ENCODE peak calls at places on chromosome 17, in six cellular contexts. G is IMR-90, P is H1, B is H9, F is mesenchymal stem cell, J is trophoblast cell. M is an unnamed sample.

GRCh38 chr17:30570191-30570590 is 93.0 kb downstream of the GOSR1 start:
- DNase-seq in F (no peak), G (no peak), B (no peak), J (no peak), P (no peak), M (no peak)

GRCh38 chr17:43014020-43014615 is 7.5 kb downstream of the IFI35 start:
- DNase-seq in J (no peak), F (no peak), B (no peak), P (no peak), G (no peak), M (no peak)

GRCh38 chr17:57276621-57277020 is 20.3 kb downstream of the MSI2 start:
- DNase-seq in B (no peak), F (no peak), P (no peak), J (no peak), G (no peak), M (no peak)

GRCh38 chr17:7435676-7436555 is 681 bp downstream of the TMEM102 start:
- DNase-seq in F (peak; percentile 48), P (no peak), J (peak; percentile 35), B (peak; percentile 91), G (no peak), M (peak; percentile 31)

GRCh38 chr17:49576906-49577650 is 1.4 kb downstream of the NXPH3 start:
- DNase-seq in B (peak; percentile 45), F (no peak), P (no peak), G (no peak), J (no peak), M (no peak)

GRCh38 chr17:63282455-63282854 is 163.7 kb downstream of the CYB561 start:
- DNase-seq in F (no peak), P (no peak), B (no peak), G (no peak), J (no peak), M (no peak)

GRCh38 chr17:38428643-38429371 is 543 bp downstream of the ARHGAP23 start:
- DNase-seq in B (peak; percentile 63), P (no peak), G (peak; percentile 46), J (no peak), F (peak; percentile 74), M (no peak)

GRCh38 chr17:61411944-61412859 is 12.6 kb downstream of the TBX2 start:
- DNase-seq in B (peak; percentile 89), J (peak; percentile 64), F (peak; percentile 88), P (no peak), G (peak; percentile 75), M (peak; percentile 82)

GRCh38 chr17:36598951-36599401 is 2.4 kb upstream of the MRM1 start:
- DNase-seq in P (no peak), B (no peak), J (no peak), G (no peak), F (no peak), M (no peak)

GRCh38 chr17:63196772-63197335 is 230.8 kb downstream of the TANC2 start:
- DNase-seq in G (no peak), B (no peak), J (no peak), P (no peak), F (no peak), M (no peak)

GRCh38 chr17:6862822-6863221 is 31.3 kb upstream of the TEKT1 start:
- DNase-seq in P (no peak), J (no peak), G (no peak), F (no peak), B (no peak), M (no peak)

GRCh38 chr17:55451203-55451641 is 29.6 kb upstream of the MMD start:
- DNase-seq in G (peak; percentile 69), J (no peak), P (no peak), F (peak; percentile 92), B (no peak), M (no peak)

GRCh38 chr17:74759941-74760340 is 11.5 kb downstream of the NHERF1 start:
- DNase-seq in J (no peak), F (no peak), G (no peak), B (no peak), P (no peak), M (no peak)

GRCh38 chr17:59785091-59785799 is 77.8 kb downstream of the VMP1 start:
- DNase-seq in F (no peak), B (no peak), G (no peak), P (no peak), J (no peak), M (no peak)

GRCh38 chr17:62649570-62649969 is 22.1 kb downstream of the MRC2 start:
- DNase-seq in J (no peak), G (no peak), P (no peak), B (no peak), F (no peak), M (no peak)

GRCh38 chr17:56681561-56682266 is 88.2 kb downstream of the NOG start:
- DNase-seq in G (peak; percentile 98), P (no peak), F (peak; percentile 93), B (no peak), J (peak; percentile 27), M (no peak)

GRCh38 chr17:82320956-82321927 is 3.8 kb upstream of the CD7 start:
- DNase-seq in B (peak; percentile 75), J (no peak), G (no peak), F (peak; percentile 26), P (no peak), M (no peak)

GRCh38 chr17:14310584-14310983 is 9.7 kb downstream of the HS3ST3B1 start:
- DNase-seq in G (no peak), B (peak; percentile 50), F (no peak), P (no peak), J (no peak), M (no peak)

GRCh38 chr17:60641810-60642220 is 35.8 kb upstream of the BCAS3 start:
- DNase-seq in B (peak; percentile 79), P (peak; percentile 15), F (peak; percentile 91), J (peak; percentile 54), G (peak; percentile 85), M (peak; percentile 20)

GRCh38 chr17:63140255-63140654 is 174.2 kb downstream of the TANC2 start:
- DNase-seq in B (no peak), J (no peak), G (peak; percentile 58), P (no peak), F (peak; percentile 66), M (no peak)

GRCh38 chr17:20908373-20909273 is 134.2 kb downstream of the USP22 start:
- DNase-seq in P (peak; percentile 82), G (peak; percentile 53), B (peak; percentile 98), F (peak; percentile 83), J (peak; percentile 70), M (peak; percentile 81)

GRCh38 chr17:64507418-64507766 is 615 bp downstream of the CEP95 start:
- DNase-seq in P (no peak), G (peak; percentile 68), J (no peak), F (peak; percentile 90), B (peak; percentile 35), M (peak; percentile 71)

GRCh38 chr17:77869665-77870132 is 88.8 kb upstream of the TNRC6C start:
- DNase-seq in F (no peak), J (peak; percentile 10), P (no peak), B (no peak), G (no peak), M (no peak)

GRCh38 chr17:63498621-63499195 is 21.8 kb downstream of the ACE start:
- DNase-seq in F (peak; percentile 89), B (no peak), J (no peak), P (no peak), G (peak; percentile 92), M (no peak)

GRCh38 chr17:45904886-45905285 is 10.5 kb downstream of the MAPT start:
- DNase-seq in P (no peak), B (no peak), G (no peak), J (no peak), F (no peak), M (no peak)

GRCh38 chr17:50953518-50953830 is 87.3 kb upstream of the TOB1 start:
- DNase-seq in G (no peak), P (no peak), B (no peak), F (no peak), J (no peak), M (no peak)

GRCh38 chr17:14281530-14281929 is 19.4 kb upstream of the HS3ST3B1 start:
- DNase-seq in G (no peak), F (no peak), P (no peak), B (no peak), J (no peak), M (no peak)

GRCh38 chr17:15260376-15261062 is 4.6 kb downstream of the PMP22 start:
- DNase-seq in J (peak; percentile 73), B (peak; percentile 90), G (peak; percentile 88), P (peak; percentile 47), F (peak; percentile 84), M (peak; percentile 76)

GRCh38 chr17:57930239-57930638 is 25.0 kb downstream of the CUEDC1 start:
- DNase-seq in B (no peak), P (no peak), F (no peak), J (no peak), G (no peak), M (no peak)

GRCh38 chr17:82690786-82691489 is 7.6 kb downstream of the RAB40B start:
- DNase-seq in F (no peak), J (no peak), P (no peak), B (no peak), G (no peak), M (no peak)

GRCh38 chr17:33318241-33318640 is 25.1 kb upstream of the ASIC2 start:
- DNase-seq in J (no peak), P (no peak), F (no peak), G (no peak), B (no peak), M (no peak)

GRCh38 chr17:37168731-37169353 is 206.9 kb upstream of the C17orf78 start:
- DNase-seq in G (no peak), P (no peak), F (no peak), J (no peak), B (no peak), M (no peak)

GRCh38 chr17:69220098-69220497 is 8.5 kb downstream of the ABCA10 start:
- DNase-seq in B (no peak), P (no peak), F (no peak), G (no peak), J (no peak), M (no peak)
- H4K91ac ChIP-seq in B (no peak overlapping the region), P (no peak overlapping the region), F (no peak overlapping the region), G (no peak overlapping the region), J (no peak overlapping the region), M (no peak overlapping the region)

GRCh38 chr17:39775075-39775474 is 37.3 kb downstream of the GRB7 start:
- DNase-seq in J (no peak), B (no peak), G (no peak), P (no peak), F (no peak), M (no peak)
- H3K9ac ChIP-seq in J (no peak overlapping the region), B (no peak overlapping the region), G (no peak overlapping the region), P (no peak overlapping the region), F (no peak overlapping the region), M (no peak overlapping the region)

DNA sequence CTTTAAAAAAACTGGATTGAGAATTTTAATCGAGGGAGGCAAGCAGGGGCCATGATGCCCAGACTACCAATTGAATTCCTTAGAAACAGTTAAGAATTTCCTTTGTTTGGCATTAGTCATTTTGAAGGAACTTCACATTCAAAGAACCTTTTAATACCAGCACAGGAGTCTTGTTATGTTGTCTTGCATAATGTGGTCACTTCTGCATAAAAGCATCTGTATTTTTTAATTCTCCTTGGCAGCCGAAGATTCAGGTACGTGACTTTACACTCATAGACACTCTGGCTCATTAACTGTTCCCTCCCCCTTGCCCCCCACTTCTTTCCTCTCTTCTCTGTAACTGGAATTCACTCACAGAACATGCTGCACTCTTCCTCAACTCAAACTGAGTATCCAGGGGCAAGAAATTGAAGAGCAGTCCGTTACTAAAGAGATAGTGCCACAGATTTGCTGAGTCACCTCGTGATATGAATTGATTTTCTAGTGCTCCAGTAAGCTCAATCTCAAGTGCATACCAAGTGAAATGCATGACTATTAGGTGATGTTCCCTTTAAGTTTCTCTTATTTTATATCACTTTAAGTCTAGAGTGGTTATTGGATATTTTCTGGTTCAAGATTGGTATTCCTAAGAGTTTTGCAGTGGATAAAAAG is 572.2 kb upstream of the SOX9 start:
- DNase-seq in J (no peak), G (peak; percentile 11), P (no peak), B (no peak), F (no peak), M (no peak)
- H4K91ac ChIP-seq in J (no peak overlapping the region), G (no peak overlapping the region), P (no peak overlapping the region), B (no peak overlapping the region), F (no peak overlapping the region), M (no peak overlapping the region)

GRCh38 chr17:17760872-17761550 is 75.8 kb downstream of the SREBF1 start:
- DNase-seq in J (no peak), G (no peak), B (no peak), F (no peak), P (no peak), M (no peak)
- H3K9ac ChIP-seq in J (no peak overlapping the region), G (no peak overlapping the region), B (no peak overlapping the region), F (no peak overlapping the region), P (no peak overlapping the region), M (no peak overlapping the region)

M was measured in neuronal stem cell.